ENCODE peak calls at places on chromosomes 2 and 18, in eight cellular contexts. M is left ventricle myocardium inferior, B is AG09309, W is pancreas, I is colonic mucosa, C is uterus, G is tibial nerve, L is GM23338. T is an unnamed sample.
A peak's percentile ranks its signal among the peaks of the same experiment; 100 is the strongest.

GRCh38 chr2:85887566-85888019 is 1.2 kb downstream of the ST3GAL5 start:
- DNase-seq in M (peak; percentile 57), B (no peak), W (peak; percentile 57), I (peak; percentile 54), C (peak; percentile 62), G (no peak), L (no peak), T (no peak)

GRCh38 chr2:44713170-44713569 is 228.3 kb upstream of the SIX3 start:
- DNase-seq in M (no peak), B (no peak), W (no peak), I (no peak), C (no peak), G (no peak), L (no peak), T (no peak)

GRCh38 chr2:21175895-21176646 is 52.3 kb downstream of the TDRD15 start:
- DNase-seq in M (no peak), B (no peak), W (no peak), I (no peak), C (no peak), G (no peak), L (peak; percentile 32), T (peak; percentile 0)

GRCh38 chr2:176534798-176535479 is 265.7 kb downstream of the MTX2 start:
- DNase-seq in M (no peak), B (peak; percentile 79), W (no peak), I (no peak), C (no peak), G (no peak), L (no peak), T (no peak)

GRCh38 chr18:76432970-76433767 is 61.9 kb downstream of the ZNF516 start:
- DNase-seq in M (no peak), B (no peak), W (no peak), I (no peak), C (no peak), G (no peak), L (no peak), T (no peak)

GRCh38 chr2:98828793-98829371 is 98.0 kb upstream of the MGAT4A start:
- DNase-seq in M (no peak), B (no peak), W (no peak), I (no peak), C (no peak), G (no peak), L (no peak), T (no peak)

GRCh38 chr2:219002395-219003266 is 9.4 kb upstream of the CRYBA2 start:
- DNase-seq in M (no peak), B (no peak), W (peak; percentile 85), I (peak; percentile 92), C (no peak), G (no peak), L (peak; percentile 95), T (no peak)

GRCh38 chr18:70337139-70337972 is 48.5 kb downstream of the SOCS6 start:
- DNase-seq in M (no peak), B (peak; percentile 60), W (no peak), I (peak; percentile 31), C (no peak), G (no peak), L (peak; percentile 43), T (peak; percentile 68)

GRCh38 chr2:112582314-112582746 is 2.1 kb upstream of the CHCHD5 start:
- DNase-seq in M (no peak), B (peak; percentile 32), W (no peak), I (peak; percentile 29), C (no peak), G (peak; percentile 53), L (peak; percentile 52), T (peak; percentile 42)

GRCh38 chr2:11750422-11750821 is 4.0 kb downstream of the LPIN1 start:
- DNase-seq in M (no peak), B (no peak), W (no peak), I (no peak), C (no peak), G (no peak), L (no peak), T (no peak)

GRCh38 chr2:239268549-239268948 is 132.3 kb downstream of the HDAC4 start:
- DNase-seq in M (no peak), B (no peak), W (no peak), I (peak; percentile 24), C (no peak), G (no peak), L (no peak), T (no peak)

GRCh38 chr2:28683100-28683706 is 68.4 kb upstream of the PPP1CB start:
- DNase-seq in M (peak; percentile 89), B (no peak), W (peak; percentile 67), I (peak; percentile 52), C (peak; percentile 85), G (peak; percentile 66), L (peak; percentile 72), T (peak; percentile 73)

GRCh38 chr2:69359371-69359770 is 27.7 kb downstream of the GFPT1 start:
- DNase-seq in M (no peak), B (no peak), W (no peak), I (no peak), C (no peak), G (no peak), L (no peak), T (no peak)

GRCh38 chr2:188983427-188984101 is 9.4 kb downstream of the COL3A1 start:
- DNase-seq in M (no peak), B (no peak), W (no peak), I (no peak), C (no peak), G (no peak), L (peak; percentile 72), T (peak; percentile 29)

GRCh38 chr18:79022603-79023002 is 43.0 kb downstream of the SALL3 start:
- DNase-seq in M (no peak), B (no peak), W (no peak), I (no peak), C (no peak), G (no peak), L (no peak), T (no peak)

GRCh38 chr2:24816884-24817283 is 23.7 kb downstream of the CENPO start:
- DNase-seq in M (no peak), B (peak; percentile 27), W (no peak), I (peak; percentile 6), C (peak; percentile 13), G (no peak), L (no peak), T (peak; percentile 60)

GRCh38 chr2:149125031-149125725 is 86.7 kb downstream of the LYPD6B start:
- DNase-seq in M (no peak), B (no peak), W (peak; percentile 62), I (peak; percentile 75), C (no peak), G (no peak), L (peak; percentile 21), T (no peak)

GRCh38 chr2:109272461-109272860 is 143.5 kb downstream of the SH3RF3 start:
- DNase-seq in M (no peak), B (no peak), W (no peak), I (no peak), C (no peak), G (no peak), L (no peak), T (no peak)

GRCh38 chr2:213679894-213680293 is 395.6 kb downstream of the SPAG16 start:
- DNase-seq in M (no peak), B (no peak), W (no peak), I (no peak), C (no peak), G (no peak), L (no peak), T (no peak)

GRCh38 chr2:213678437-213679218 is 394.4 kb downstream of the SPAG16 start:
- DNase-seq in M (no peak), B (no peak), W (no peak), I (no peak), C (no peak), G (no peak), L (no peak), T (no peak)

GRCh38 chr2:213688129-213688528 is 403.9 kb downstream of the SPAG16 start:
- DNase-seq in M (no peak), B (no peak), W (no peak), I (no peak), C (no peak), G (no peak), L (peak; percentile 84), T (no peak)

DNA sequence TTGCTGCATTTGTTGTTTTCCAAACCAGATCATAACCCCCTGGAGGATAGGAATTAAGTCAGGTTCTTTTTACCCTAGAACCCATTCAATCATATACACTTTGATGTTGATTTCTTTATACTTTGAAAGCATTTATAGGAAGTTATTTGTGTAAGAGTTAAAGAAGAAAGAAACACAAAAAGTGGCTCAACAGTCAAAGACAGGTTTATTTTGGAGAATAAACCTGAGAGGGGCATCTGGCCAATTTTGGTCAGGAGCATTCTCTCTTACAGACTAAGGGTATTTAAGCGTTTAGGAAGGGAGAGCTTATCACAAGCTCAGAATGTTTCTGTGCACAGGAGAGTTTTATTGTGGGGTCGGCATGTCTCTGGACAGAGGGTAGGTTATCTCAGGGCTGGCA is 398.0 kb downstream of the SPAG16 start:
- DNase-seq in M (no peak), B (no peak), W (no peak), I (no peak), C (no peak), G (no peak), L (no peak), T (no peak)
- H3K4me3 ChIP-seq in M (no peak overlapping the region), B (no peak overlapping the region), W (no peak overlapping the region), I (no peak overlapping the region), C (no peak overlapping the region), G (no peak overlapping the region), L (no peak overlapping the region), T (no peak overlapping the region)

GRCh38 chr2:230067990-230068657 is 600 bp downstream of the SLC16A14 start:
- DNase-seq in M (peak; percentile 60), B (no peak), W (peak; percentile 36), I (peak; percentile 56), C (peak; percentile 35), G (no peak), L (peak; percentile 82), T (peak; percentile 27)
- TF ChIP-seq CTCF in M (peak; percentile 46), B (no peak), W (no peak), I (no peak), C (peak; percentile 14), G (peak; percentile 7), L (peak; percentile 20), T (no peak)

GRCh38 chr2:26407517-26407916 is 5.8 kb downstream of the DRC1 start:
- DNase-seq in M (no peak), B (no peak), W (no peak), I (no peak), C (no peak), G (no peak), L (no peak), T (no peak)

GRCh38 chr2:26396734-26397298 is 4.9 kb upstream of the DRC1 start:
- DNase-seq in M (no peak), B (no peak), W (no peak), I (no peak), C (no peak), G (no peak), L (no peak), T (no peak)

GRCh38 chr2:26399781-26400376 is 1.8 kb upstream of the DRC1 start:
- DNase-seq in M (no peak), B (no peak), W (no peak), I (no peak), C (no peak), G (no peak), L (no peak), T (no peak)

GRCh38 chr2:26400723-26401122 is 997 bp upstream of the DRC1 start:
- DNase-seq in M (no peak), B (no peak), W (no peak), I (no peak), C (no peak), G (no peak), L (no peak), T (no peak)

GRCh38 chr2:26401739-26402541 is at the start of gene DRC1:
- DNase-seq in M (peak; percentile 53), B (peak; percentile 13), W (peak; percentile 39), I (peak; percentile 32), C (no peak), G (no peak), L (peak; percentile 96), T (peak; percentile 39)
- H3K4me3 ChIP-seq in M (peak within 1 kb of the TSS; percentile 57), B (peak within 1 kb of the TSS; percentile 57), W (peak within 1 kb of the TSS; percentile 4), I (no peak within 1 kb of the TSS), C (peak within 1 kb of the TSS; percentile 4), G (peak within 1 kb of the TSS; percentile 37), L (peak within 1 kb of the TSS; percentile 66), T (peak within 1 kb of the TSS; percentile 47)

GRCh38 chr2:73920577-73921545 is 5.8 kb upstream of the DGUOK start:
- DNase-seq in M (no peak), B (no peak), W (no peak), I (peak; percentile 43), C (peak; percentile 55), G (no peak), L (peak; percentile 93), T (no peak)
- TF ChIP-seq CTCF in M (peak; percentile 45), B (no peak), W (no peak), I (peak; percentile 28), C (no peak), G (no peak), L (peak; percentile 67), T (no peak)

T was measured in astrocyte of the cerebellum.